ENCODE peak calls at places on chromosomes 3 and 15, in five cellular contexts. M is HuH-7; Y is hepatocyte; J is stimulated activated CD4-positive, alpha-beta T cell treated with anti-CD3 and anti-CD28 coated beads, Interleukin-12 subunit alpha, Interleukin-12 subunit beta, amount 100 ng/mL, for 48 hours; O is left kidney. I is an unnamed sample.

GRCh38 chr15:76987896-76988860 is 6.7 kb upstream of the PSTPIP1 start:
- DNase-seq in Y (no peak), O (no peak), J (peak), M (no peak), I (no peak)

GRCh38 chr3:150370129-150370602 is 37.9 kb upstream of the TSC22D2 start:
- DNase-seq in O (peak), M (no peak), J (no peak), Y (peak), I (peak)

GRCh38 chr15:57382969-57383368 is 6.7 kb downstream of the CGNL1 start:
- DNase-seq in M (no peak), Y (no peak), J (no peak), O (no peak), I (no peak)

GRCh38 chr15:67882487-67883227 is 42.8 kb upstream of the RNU6-1 start:
- DNase-seq in M (no peak), O (peak), Y (no peak), J (no peak), I (no peak)

GRCh38 chr3:197428117-197428761 is 127.5 kb downstream of the BDH1 start:
- DNase-seq in O (peak), Y (peak), J (peak), M (peak), I (peak)

GRCh38 chr3:185656321-185656840 is 70.3 kb downstream of the SENP2 start:
- DNase-seq in O (no peak), M (no peak), J (no peak), Y (peak), I (no peak)

GRCh38 chr15:65525622-65526021 is 4.6 kb upstream of the HACD3 start:
- DNase-seq in Y (no peak), O (peak), J (no peak), M (no peak), I (no peak)

GRCh38 chr3:13414040-13414729 is 5.9 kb downstream of the NUP210 start:
- DNase-seq in O (no peak), Y (no peak), J (peak), M (no peak), I (no peak)

GRCh38 chr3:133930341-133930933 is 34.8 kb upstream of the RAB6B start:
- DNase-seq in M (peak), O (peak), Y (peak), J (no peak), I (no peak)

GRCh38 chr3:8737823-8738222 is 4.2 kb downstream of the CAV3 start:
- DNase-seq in Y (no peak), J (no peak), O (no peak), M (no peak), I (no peak)

GRCh38 chr15:24621630-24622215 is 53.9 kb upstream of the NPAP1 start:
- DNase-seq in M (no peak), Y (no peak), J (no peak), O (no peak), I (no peak)

GRCh38 chr3:59043391-59043790 is 6.4 kb downstream of the CFAP20DC start:
- DNase-seq in M (no peak), J (no peak), Y (no peak), O (peak), I (no peak)

GRCh38 chr3:142660379-142660778 is 63.5 kb upstream of the TRPC1 start:
- DNase-seq in M (no peak), Y (no peak), O (no peak), J (no peak), I (no peak)

GRCh38 chr15:39199076-39199475 is 381.8 kb upstream of the THBS1 start:
- DNase-seq in J (no peak), Y (no peak), M (no peak), O (peak), I (no peak)

GRCh38 chr15:28955160-28955502 is 69.4 kb downstream of the APBA2 start:
- DNase-seq in Y (no peak), J (no peak), M (no peak), O (peak), I (no peak)

GRCh38 chr3:100603449-100603848 is 6.0 kb upstream of the ADGRG7 start:
- DNase-seq in Y (peak), O (peak), J (no peak), M (no peak), I (peak)

GRCh38 chr15:48395532-48396011 is 64.3 kb downstream of the DUT start:
- DNase-seq in O (no peak), J (no peak), Y (no peak), M (no peak), I (no peak)

GRCh38 chr3:72282918-72283317 is 498.0 kb upstream of the PROK2 start:
- DNase-seq in M (no peak), Y (no peak), O (no peak), J (no peak), I (no peak)

GRCh38 chr3:81744366-81744765 is 17.1 kb downstream of the GBE1 start:
- DNase-seq in Y (peak), O (peak), J (no peak), M (no peak), I (no peak)

GRCh38 chr15:67107014-67107812 is 41.8 kb downstream of the SMAD3 start:
- DNase-seq in O (peak), M (no peak), Y (peak), J (no peak), I (no peak)

GRCh38 chr3:73804204-73804603 is 179.5 kb upstream of the PDZRN3 start:
- DNase-seq in O (no peak), Y (no peak), J (no peak), M (no peak), I (no peak)

GRCh38 chr3:28836199-28836598 is 444.7 kb upstream of the RBMS3 start:
- DNase-seq in O (no peak), M (no peak), Y (no peak), J (no peak), I (no peak)

GRCh38 chr3:64297563-64297962 is 72.3 kb upstream of the PRICKLE2 start:
- DNase-seq in O (no peak), Y (no peak), J (no peak), M (no peak), I (no peak)

GRCh38 chr3:39327746-39328349 is 1.7 kb upstream of the CCR8 start:
- DNase-seq in O (no peak), J (peak), M (no peak), Y (no peak), I (no peak)

GRCh38 chr15:63997715-63998442 is 48.4 kb downstream of the DAPK2 start:
- DNase-seq in O (no peak), J (no peak), Y (no peak), M (no peak), I (no peak)

GRCh38 chr15:62889734-62890505 is 152.6 kb upstream of the TPM1 start:
- DNase-seq in J (no peak), O (no peak), M (no peak), Y (no peak), I (no peak)

GRCh38 chr3:113736548-113737089 is 9.4 kb downstream of the NAA50 start:
- DNase-seq in J (no peak), Y (peak), M (peak), O (peak), I (no peak)

I was measured in Caco-2.